ENCODE peak calls at places on chromosomes 4 and X, in six cellular contexts. G, U, I, B, W and C are unnamed samples.

GRCh38 chrX:69130448-69130847 is 34.8 kb downstream of the PJA1 start:
- DNase-seq in G (no peak), U (no peak), I (no peak), B (no peak), W (peak; percentile 39), C (no peak)

GRCh38 chr4:32025840-32026459 is 1305.8 kb downstream of the PCDH7 start:
- DNase-seq in G (no peak), U (peak; percentile 26), I (no peak), B (peak; percentile 41), W (no peak), C (no peak)

GRCh38 chrX:290476-291166 is 9.4 kb downstream of the PLCXD1 start:
- DNase-seq in G (no peak), U (no peak), I (no peak), B (no peak), W (no peak), C (no peak)

GRCh38 chrX:134868766-134869495 is 121.9 kb upstream of the SMIM10 start:
- DNase-seq in G (no peak), U (peak; percentile 80), I (no peak), B (peak; percentile 66), W (no peak), C (peak; percentile 75)

GRCh38 chr4:7539659-7540058 is 104.9 kb upstream of the PSAPL1 start:
- DNase-seq in G (peak; percentile 16), U (peak; percentile 9), I (no peak), B (no peak), W (no peak), C (no peak)

GRCh38 chrX:130975947-130976346 is 72.9 kb upstream of the ENOX2 start:
- DNase-seq in G (peak; percentile 51), U (peak; percentile 50), I (no peak), B (peak; percentile 54), W (no peak), C (peak; percentile 45)

GRCh38 chrX:116872931-116873330 is 410.2 kb upstream of the CT83 start:
- DNase-seq in G (no peak), U (peak; percentile 47), I (no peak), B (peak; percentile 19), W (no peak), C (no peak)

GRCh38 chrX:124215786-124216185 is 116.7 kb upstream of the TEX13D start:
- DNase-seq in G (no peak), U (no peak), I (no peak), B (no peak), W (no peak), C (no peak)

GRCh38 chrX:41692162-41692749 is 3.5 kb downstream of the GPR34 start:
- DNase-seq in G (peak; percentile 2), U (no peak), I (no peak), B (peak; percentile 31), W (no peak), C (no peak)